ENCODE peak calls at places on chromosome 19, in eight cellular contexts. U is psoas muscle; K is CD8-positive, alpha-beta T cell; C is ascending aorta; O is cardiac fibroblast; H is HCT116; T is progenitor cell of endocrine pancreas; B is fibroblast of mammary gland. Z is an unnamed sample.

GRCh38 chr19:12913871-12914690 is 5.0 kb downstream of the SYCE2 start:
- DNase-seq in U (no peak), K (peak; percentile 44), C (no peak), O (peak; percentile 57), H (no peak), T (no peak), B (peak; percentile 48), Z (no peak)

GRCh38 chr19:8259142-8259921 is 48.8 kb downstream of the CD320 start:
- DNase-seq in U (no peak), K (no peak), C (no peak), O (no peak), H (no peak), T (no peak), B (no peak), Z (no peak)

GRCh38 chr19:23294141-23294540 is 43.9 kb upstream of the ZNF724 start:
- DNase-seq in U (no peak), K (no peak), C (no peak), O (no peak), H (no peak), T (no peak), B (no peak), Z (no peak)

GRCh38 chr19:20269461-20269860 is 102.4 kb downstream of the ZNF486 start:
- DNase-seq in U (no peak), K (no peak), C (no peak), O (no peak), H (no peak), T (no peak), B (no peak), Z (no peak)

GRCh38 chr19:42352216-42352892 is 26.9 kb downstream of the MEGF8 start:
- DNase-seq in U (no peak), K (no peak), C (no peak), O (peak; percentile 7), H (no peak), T (no peak), B (no peak), Z (no peak)

GRCh38 chr19:16825312-16826168 is 3.7 kb upstream of the SIN3B start:
- DNase-seq in U (peak; percentile 59), K (no peak), C (peak; percentile 68), O (peak; percentile 59), H (no peak), T (no peak), B (peak; percentile 87), Z (peak; percentile 80)

GRCh38 chr19:15452111-15453047 is 2.6 kb upstream of the WIZ start:
- DNase-seq in U (peak; percentile 93), K (no peak), C (peak; percentile 90), O (peak; percentile 88), H (peak; percentile 91), T (peak; percentile 44), B (peak; percentile 82), Z (peak; percentile 30)

GRCh38 chr19:16875584-16876555 is 12.9 kb upstream of the F2RL3 start:
- DNase-seq in U (no peak), K (no peak), C (no peak), O (no peak), H (no peak), T (no peak), B (no peak), Z (no peak)

GRCh38 chr19:29256516-29256915 is 43.6 kb upstream of the UQCRFS1 start:
- DNase-seq in U (no peak), K (no peak), C (no peak), O (no peak), H (no peak), T (no peak), B (no peak), Z (no peak)

GRCh38 chr19:29260477-29261317 is 47.7 kb upstream of the UQCRFS1 start:
- DNase-seq in U (peak; percentile 29), K (no peak), C (no peak), O (peak; percentile 51), H (peak; percentile 36), T (peak; percentile 23), B (peak; percentile 36), Z (peak; percentile 13)

GRCh38 chr19:29262085-29262484 is 49.1 kb upstream of the UQCRFS1 start:
- DNase-seq in U (no peak), K (no peak), C (no peak), O (no peak), H (no peak), T (no peak), B (no peak), Z (no peak)

GRCh38 chr19:29259867-29260281 is 46.9 kb upstream of the UQCRFS1 start:
- DNase-seq in U (peak; percentile 22), K (no peak), C (no peak), O (no peak), H (no peak), T (no peak), B (no peak), Z (no peak)

GRCh38 chr19:29259153-29259552 is 46.2 kb upstream of the UQCRFS1 start:
- DNase-seq in U (no peak), K (no peak), C (no peak), O (peak; percentile 18), H (no peak), T (no peak), B (peak; percentile 12), Z (no peak)
- TF ChIP-seq CTCF in U (peak; percentile 9), K (no peak), C (no peak), O (peak; percentile 41), H (peak; percentile 38), T (peak; percentile 16), B (peak; percentile 29), Z (no peak)

GRCh38 chr19:18896421-18896841 is 473 bp upstream of the CERS1 start:
- DNase-seq in U (no peak), K (no peak), C (no peak), O (no peak), H (no peak), T (no peak), B (no peak), Z (no peak)

GRCh38 chr19:18893573-18894253 is 2.2 kb downstream of the CERS1 start:
- DNase-seq in U (no peak), K (no peak), C (no peak), O (no peak), H (no peak), T (no peak), B (no peak), Z (no peak)

GRCh38 chr19:18895828-18896341 is at the start of gene CERS1:
- DNase-seq in U (no peak), K (no peak), C (no peak), O (no peak), H (no peak), T (no peak), B (no peak), Z (no peak)

GRCh38 chr19:18894254-18895037 is 1.5 kb downstream of the CERS1 start:
- DNase-seq in U (no peak), K (no peak), C (no peak), O (peak; percentile 42), H (no peak), T (no peak), B (peak; percentile 38), Z (no peak)

DNA sequence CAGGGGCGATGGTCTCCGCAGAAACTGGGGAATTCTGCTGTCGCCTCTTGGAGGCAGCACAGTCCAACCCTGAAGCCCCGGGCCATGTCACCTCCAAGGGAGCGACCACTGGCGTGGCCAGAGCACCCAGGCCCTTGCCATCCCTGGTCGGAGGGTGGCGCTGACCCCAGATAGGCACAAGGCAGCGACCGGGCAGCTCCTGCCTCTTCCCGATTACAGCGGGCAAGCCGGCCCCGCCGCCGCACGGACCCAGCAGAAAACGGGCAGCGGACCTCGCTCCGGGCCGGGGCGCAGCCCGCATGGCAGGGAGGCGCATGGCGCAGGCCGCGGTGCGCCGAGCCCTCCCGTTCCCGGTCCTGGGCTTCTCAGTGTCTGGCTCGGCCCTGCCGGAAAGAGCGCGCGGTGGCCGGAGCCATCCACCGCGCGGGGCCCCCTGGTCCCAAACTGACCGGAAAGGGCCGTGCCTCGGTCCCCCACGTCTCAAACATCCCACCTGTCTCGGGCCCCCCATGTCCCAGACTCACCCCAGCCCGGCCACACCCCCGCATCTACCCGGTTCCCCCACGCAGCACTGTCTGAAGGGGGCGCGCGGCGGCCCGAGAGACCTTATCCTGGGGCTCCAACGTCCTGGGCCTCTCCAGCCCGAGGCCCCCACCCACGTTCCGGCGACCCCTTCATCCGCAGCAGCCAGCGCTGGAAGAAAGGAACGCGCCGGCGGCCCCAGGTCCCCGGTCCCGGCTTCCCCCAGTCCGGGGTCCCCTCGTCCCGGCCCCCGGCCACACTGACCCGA is 725 bp downstream of the CERS1 start:
- DNase-seq in U (peak; percentile 57), K (no peak), C (no peak), O (peak; percentile 35), H (peak; percentile 38), T (peak; percentile 65), B (peak; percentile 34), Z (peak; percentile 44)
- TF ChIP-seq CTCF in U (peak; percentile 52), K (no peak), C (peak; percentile 21), O (peak; percentile 36), H (peak; percentile 50), T (peak; percentile 64), B (peak; percentile 28), Z (no peak)

GRCh38 chr19:47001584-47001983 is 18.1 kb upstream of the NPAS1 start:
- DNase-seq in U (no peak), K (no peak), C (no peak), O (no peak), H (no peak), T (no peak), B (no peak), Z (no peak)

GRCh38 chr19:47002853-47003610 is 16.6 kb upstream of the NPAS1 start:
- DNase-seq in U (no peak), K (no peak), C (no peak), O (no peak), H (no peak), T (no peak), B (no peak), Z (no peak)

GRCh38 chr19:47004012-47004465 is 15.6 kb upstream of the NPAS1 start:
- DNase-seq in U (no peak), K (no peak), C (no peak), O (no peak), H (no peak), T (no peak), B (no peak), Z (no peak)

GRCh38 chr19:47003611-47003935 is 16.1 kb upstream of the NPAS1 start:
- DNase-seq in U (no peak), K (no peak), C (no peak), O (no peak), H (no peak), T (no peak), B (no peak), Z (no peak)

DNA sequence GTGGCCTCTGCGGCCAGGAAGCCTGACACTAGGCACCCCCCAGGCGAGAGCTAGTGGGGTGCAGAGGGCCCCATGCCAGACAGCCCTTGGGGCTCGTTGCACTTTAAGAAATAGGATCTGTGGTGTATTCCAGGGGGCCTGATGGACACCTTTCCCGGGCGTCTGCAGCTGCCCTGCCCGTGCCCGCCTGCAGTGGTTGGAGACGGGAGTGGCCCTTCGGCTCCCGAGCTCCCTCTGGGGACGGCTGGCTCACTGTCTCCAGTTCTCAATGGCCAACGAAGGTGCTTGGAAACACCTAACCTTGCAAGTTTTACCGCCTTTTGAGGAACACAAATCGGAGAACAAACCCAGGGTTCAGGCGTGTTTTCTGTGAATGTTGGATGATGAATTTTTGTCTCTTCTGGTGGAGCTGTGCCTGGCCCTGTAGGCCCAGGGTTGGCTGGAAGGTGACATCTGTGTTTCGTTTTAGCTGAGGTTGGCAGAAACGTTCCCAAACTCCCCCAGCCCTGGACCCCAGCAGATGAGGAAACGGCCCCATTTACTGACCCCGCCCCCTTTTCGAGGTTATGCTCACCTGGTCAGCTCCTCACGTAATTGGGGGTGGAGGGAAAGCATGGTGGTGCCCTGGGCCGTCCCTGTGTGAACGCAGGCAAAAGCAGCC is 17.4 kb upstream of the NPAS1 start:
- DNase-seq in U (no peak), K (no peak), C (no peak), O (no peak), H (no peak), T (no peak), B (no peak), Z (no peak)
- TF ChIP-seq CTCF in U (peak; percentile 43), K (no peak), C (no peak), O (no peak), H (peak; percentile 13), T (no peak), B (no peak), Z (no peak)

GRCh38 chr19:45071969-45072790 is 4.1 kb downstream of the ZNF296 start:
- DNase-seq in U (no peak), K (no peak), C (no peak), O (no peak), H (no peak), T (no peak), B (no peak), Z (no peak)
- TF ChIP-seq CTCF in U (no peak), K (no peak), C (no peak), O (no peak), H (no peak), T (no peak), B (no peak), Z (no peak)